ENCODE peak calls at places on chromosomes 6 and 20, in six cellular contexts. Y is CD4-positive, alpha-beta T cell; C is astrocyte of the spinal cord; O is iris pigment epithelial cell; G is H9; J is stimulated activated naive B cell treated with anti-CD40 and anti-IgM and Interleukin-4, amounts not matched to agents 10 μg/mL and 1 μg/mL and 100 μg/mL, for 72 hours. S is an unnamed sample.

GRCh38 chr6:44649365-44650025 is 262.0 kb downstream of the CDC5L start:
- DNase-seq in Y (no peak), C (peak), O (peak), G (no peak), J (no peak), S (no peak)

GRCh38 chr6:140879861-140880260 is 1252.9 kb upstream of the GJE1 start:
- DNase-seq in Y (no peak), C (peak), O (peak), G (no peak), J (no peak), S (no peak)

GRCh38 chr6:8066108-8066507 is 1.9 kb upstream of the BLOC1S5 start:
- DNase-seq in Y (no peak), C (no peak), O (no peak), G (no peak), J (no peak), S (no peak)

GRCh38 chr20:14481863-14482262 is 144.5 kb upstream of the FLRT3 start:
- DNase-seq in Y (no peak), C (peak), O (peak), G (no peak), J (no peak), S (no peak)

GRCh38 chr6:1856381-1856780 is 246.7 kb downstream of the FOXC1 start:
- DNase-seq in Y (no peak), C (peak), O (peak), G (no peak), J (peak), S (peak)

GRCh38 chr6:90347411-90347841 is 50.8 kb upstream of the BACH2 start:
- DNase-seq in Y (no peak), C (no peak), O (peak), G (no peak), J (no peak), S (no peak)

GRCh38 chr6:148628251-148628650 is 118.6 kb upstream of the UST start:
- DNase-seq in Y (no peak), C (no peak), O (no peak), G (no peak), J (no peak), S (no peak)

GRCh38 chr20:23100021-23100753 is 14.1 kb upstream of the CD93 start:
- DNase-seq in Y (no peak), C (no peak), O (no peak), G (no peak), J (no peak), S (no peak)

GRCh38 chr20:45970646-45971424 is 1.2 kb downstream of the ZNF335 start:
- DNase-seq in Y (no peak), C (peak), O (peak), G (peak), J (peak), S (no peak)

GRCh38 chr6:4280721-4281120 is 145.3 kb upstream of the ECI2 start:
- DNase-seq in Y (no peak), C (peak), O (peak), G (no peak), J (no peak), S (no peak)

GRCh38 chr20:1646975-1647431 is 10.6 kb downstream of the SIRPG start:
- DNase-seq in Y (no peak), C (no peak), O (no peak), G (no peak), J (no peak), S (no peak)

GRCh38 chr6:157088841-157089240 is 234.5 kb downstream of the TMEM242 start:
- DNase-seq in Y (no peak), C (no peak), O (no peak), G (no peak), J (no peak), S (no peak)

GRCh38 chr20:7214081-7214740 is 446.7 kb downstream of the BMP2 start:
- DNase-seq in Y (no peak), C (no peak), O (no peak), G (peak), J (no peak), S (no peak)

S was measured in GM12878.